ENCODE peak calls at places on chromosome 18, in six cellular contexts. V is gastrocnemius medialis, P is GM13976, M is Panc1, J is neural crest cell, W is endodermal cell. S is an unnamed sample.

GRCh38 chr18:68623342-68623741 is 91.6 kb downstream of the TMX3 start:
- DNase-seq in P (peak), W (peak), V (no peak), M (peak), J (peak), S (no peak)

GRCh38 chr18:63439334-63439733 is 17.1 kb upstream of the VPS4B start:
- DNase-seq in M (peak), P (peak), V (peak), J (peak), W (peak), S (no peak)

GRCh38 chr18:70072678-70073077 is 125.0 kb upstream of the CD226 start:
- DNase-seq in P (no peak), J (no peak), M (no peak), V (no peak), W (no peak), S (no peak)

GRCh38 chr18:79139206-79139605 is 70.0 kb downstream of the ATP9B start:
- DNase-seq in V (no peak), W (no peak), M (no peak), P (no peak), J (no peak), S (peak)

GRCh38 chr18:70149156-70149555 is 56.3 kb downstream of the RTTN start:
- DNase-seq in J (no peak), M (no peak), V (no peak), W (no peak), P (no peak), S (no peak)

GRCh38 chr18:75799449-75800330 is 372.2 kb upstream of the SMIM21 start:
- DNase-seq in V (no peak), W (no peak), M (no peak), J (no peak), P (no peak), S (no peak)

GRCh38 chr18:24534271-24534670 is 73.8 kb downstream of the HRH4 start:
- DNase-seq in M (no peak), W (no peak), J (no peak), P (no peak), V (no peak), S (no peak)

GRCh38 chr18:22822024-22822423 is 111.1 kb upstream of the RBBP8 start:
- DNase-seq in P (no peak), M (no peak), J (no peak), V (no peak), W (peak), S (no peak)

GRCh38 chr18:23712445-23712844 is 23.2 kb downstream of the LAMA3 start:
- DNase-seq in P (no peak), W (no peak), J (no peak), M (no peak), V (no peak), S (no peak)

GRCh38 chr18:74902170-74902465 is 304.4 kb downstream of the ZNF407 start:
- DNase-seq in W (no peak), V (no peak), M (no peak), P (no peak), J (no peak), S (no peak)

GRCh38 chr18:8188196-8188595 is 421.0 kb upstream of the RAB12 start:
- DNase-seq in M (no peak), J (no peak), V (peak), W (no peak), P (no peak), S (no peak)

GRCh38 chr18:46723856-46724415 is 32.9 kb downstream of the ST8SIA5 start:
- DNase-seq in M (no peak), P (no peak), J (no peak), W (peak), V (no peak), S (no peak)

GRCh38 chr18:44938396-44939036 is 257.8 kb downstream of the SETBP1 start:
- DNase-seq in M (no peak), J (no peak), V (no peak), P (no peak), W (peak), S (no peak)

GRCh38 chr18:48908916-48909315 is 41.8 kb downstream of the SMAD7 start:
- DNase-seq in W (no peak), V (no peak), J (no peak), P (no peak), M (no peak), S (no peak)

GRCh38 chr18:13264986-13265900 is 46.7 kb downstream of the LDLRAD4 start:
- DNase-seq in M (no peak), P (no peak), J (no peak), V (no peak), W (no peak), S (no peak)

GRCh38 chr18:74251297-74252031 is 40.3 kb downstream of the CYB5A start:
- DNase-seq in M (no peak), J (no peak), V (no peak), P (no peak), W (no peak), S (no peak)

GRCh38 chr18:24678113-24678512 is 217.7 kb downstream of the HRH4 start:
- DNase-seq in V (no peak), P (no peak), J (no peak), W (no peak), M (no peak), S (no peak)

GRCh38 chr18:65725421-65726050 is 25.3 kb upstream of the CDH7 start:
- DNase-seq in P (peak), W (peak), J (peak), V (no peak), M (peak), S (no peak)

GRCh38 chr18:9333441-9334350 is 877 bp upstream of the TWSG1 start:
- DNase-seq in J (peak), W (peak), V (no peak), P (no peak), M (no peak), S (peak)

GRCh38 chr18:67092141-67092540 is 424.4 kb downstream of the DSEL start:
- DNase-seq in M (no peak), P (no peak), J (no peak), V (no peak), W (no peak), S (no peak)

GRCh38 chr18:51151568-51152511 is 45.6 kb downstream of the MEX3C start:
- DNase-seq in V (no peak), W (no peak), M (no peak), P (peak), J (no peak), S (peak)

DNA sequence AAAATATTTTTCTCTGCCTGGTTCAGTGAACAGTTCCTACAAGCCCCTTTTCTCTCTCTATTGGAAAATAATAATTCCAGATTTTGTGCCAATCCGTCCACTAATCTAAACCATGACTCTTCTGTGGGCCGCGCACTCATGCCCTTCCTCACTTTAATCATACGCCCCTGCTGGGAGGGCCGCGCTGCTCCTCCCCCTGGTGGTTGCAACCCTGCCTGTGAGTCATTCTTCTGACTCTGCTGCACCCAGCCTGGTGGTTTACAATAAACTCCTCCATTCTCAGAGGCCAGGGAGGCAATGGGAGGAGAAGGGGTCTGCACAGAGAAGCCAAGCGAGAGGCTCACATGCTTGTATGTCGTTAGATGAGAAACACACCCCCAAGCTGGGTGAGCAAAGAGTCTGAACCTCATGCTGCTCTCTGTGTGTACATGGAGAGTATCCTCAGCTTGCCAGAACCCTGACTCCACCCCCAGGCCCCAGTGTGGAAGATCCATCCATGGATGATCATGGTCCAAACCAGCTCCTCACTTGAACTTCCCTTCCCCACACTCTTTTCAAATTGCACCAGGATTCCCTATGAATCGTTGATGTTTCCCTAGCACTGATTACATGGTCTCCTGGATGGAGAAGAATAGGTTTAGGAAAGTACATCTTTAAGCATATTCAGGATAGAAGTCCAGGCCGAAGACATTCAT is 228.9 kb downstream of the ANKRD30B start:
- DNase-seq in M (no peak), W (no peak), V (no peak), J (no peak), P (no peak), S (no peak)
- TF ChIP-seq CTCF in M (peak), W (no peak), V (no peak), J (no peak), P (no peak), S (no peak)

GRCh38 chr18:4108016-4108415 is 347.1 kb downstream of the DLGAP1 start:
- DNase-seq in M (no peak), P (no peak), W (no peak), J (no peak), V (no peak), S (no peak)

GRCh38 chr18:4101009-4101408 is 354.1 kb downstream of the DLGAP1 start:
- DNase-seq in W (no peak), M (no peak), P (no peak), J (no peak), V (no peak), S (no peak)

GRCh38 chr18:4107049-4107459 is 348.1 kb downstream of the DLGAP1 start:
- DNase-seq in W (no peak), V (no peak), P (no peak), J (no peak), M (no peak), S (no peak)

GRCh38 chr18:4106407-4107033 is 348.6 kb downstream of the DLGAP1 start:
- DNase-seq in J (peak), W (peak), V (no peak), M (peak), P (peak), S (no peak)
- TF ChIP-seq CTCF in J (peak), W (peak), V (peak), M (peak), P (peak), S (peak)

GRCh38 chr18:55821219-55821618 is 233.2 kb upstream of the TCF4 start:
- DNase-seq in P (no peak), J (no peak), V (no peak), M (no peak), W (no peak), S (no peak)
- TF ChIP-seq CTCF in P (no peak), J (no peak), V (no peak), M (no peak), W (no peak), S (no peak)

GRCh38 chr18:28163201-28163778 is 13.6 kb downstream of the CDH2 start:
- DNase-seq in W (no peak), J (no peak), M (no peak), V (no peak), P (no peak), S (no peak)

GRCh38 chr18:28167835-28168349 is 9.0 kb downstream of the CDH2 start:
- DNase-seq in P (no peak), V (no peak), M (no peak), W (no peak), J (no peak), S (no peak)

GRCh38 chr18:28164772-28165483 is 12.0 kb downstream of the CDH2 start:
- DNase-seq in V (no peak), J (no peak), W (no peak), P (no peak), M (no peak), S (no peak)

GRCh38 chr18:28171837-28172236 is 5.1 kb downstream of the CDH2 start:
- DNase-seq in P (no peak), V (no peak), W (no peak), J (no peak), M (no peak), S (no peak)

DNA sequence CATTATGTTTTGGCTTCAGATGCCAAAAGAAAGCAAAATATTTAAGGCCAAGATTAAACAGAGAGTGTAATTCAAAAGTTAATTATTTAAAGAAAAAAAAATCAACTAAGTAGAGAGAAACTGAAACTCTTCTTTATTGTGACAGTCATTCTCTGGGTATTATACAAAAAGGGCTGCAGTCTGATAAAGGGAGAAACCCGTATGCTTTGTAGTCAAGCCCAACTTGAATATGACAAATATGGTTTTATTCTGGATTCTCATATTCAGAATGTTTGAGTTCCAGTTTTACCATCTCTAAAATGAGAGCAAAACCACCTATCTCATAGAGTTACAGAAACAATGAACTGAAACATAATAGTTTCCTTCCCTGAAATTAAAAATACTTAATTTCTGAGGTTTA is 8.2 kb downstream of the CDH2 start:
- DNase-seq in W (no peak), J (no peak), M (no peak), V (no peak), P (no peak), S (no peak)
- TF ChIP-seq CTCF in W (no peak), J (no peak), M (no peak), V (no peak), P (no peak), S (no peak)

DNA sequence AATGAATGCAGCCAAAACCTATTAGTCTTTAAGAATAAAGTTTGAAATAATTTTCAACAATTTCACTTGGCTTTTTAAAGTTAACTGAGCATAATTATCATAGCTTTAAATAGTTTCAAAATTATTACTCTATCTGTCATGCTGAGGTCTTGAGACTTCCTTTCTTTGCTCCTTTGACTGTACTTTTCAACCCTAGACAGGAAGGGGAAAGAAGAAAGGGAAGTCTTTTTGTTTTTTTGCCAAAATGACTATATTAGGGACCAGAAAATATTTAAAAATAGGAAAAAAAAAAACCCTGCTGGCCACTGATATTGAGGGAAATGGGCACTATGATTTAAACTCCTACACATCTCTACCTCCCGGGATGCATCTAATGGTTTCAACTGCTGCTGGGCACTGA is 50.6 kb downstream of the GAREM1 start:
- DNase-seq in W (no peak), V (no peak), P (no peak), J (no peak), M (no peak), S (no peak)
- TF ChIP-seq CTCF in W (no peak), V (no peak), P (no peak), J (no peak), M (no peak), S (no peak)

DNA sequence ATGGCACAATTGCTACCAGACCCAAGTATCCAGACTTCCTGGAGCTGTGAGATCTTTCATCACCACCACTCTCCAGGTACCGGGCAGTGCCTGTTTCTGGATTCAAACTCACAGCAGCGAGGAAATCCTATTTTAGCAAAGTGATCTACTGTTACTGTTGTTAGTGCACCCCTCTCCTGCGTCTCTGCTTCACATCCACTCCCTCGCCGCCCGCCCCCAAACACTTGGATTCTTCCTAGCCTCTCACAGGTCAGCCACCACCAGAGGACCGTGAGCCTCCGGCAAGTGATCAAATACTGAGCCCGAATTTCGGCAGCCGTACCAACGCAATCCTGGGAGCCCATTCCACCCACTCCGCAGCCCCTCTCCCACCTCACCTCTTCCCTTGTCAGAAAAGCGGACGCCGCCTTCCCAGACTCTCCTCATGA is 519 bp downstream of the METTL4 start:
- DNase-seq in W (peak), J (peak), V (peak), P (peak), M (peak), S (no peak)
- TF ChIP-seq CTCF in W (peak), J (peak), V (peak), P (no peak), M (no peak), S (peak)

GRCh38 chr18:53382870-53383269 is 841.6 kb downstream of the MBD2 start:
- DNase-seq in M (no peak), P (no peak), V (no peak), J (no peak), W (no peak), S (no peak)

GRCh38 chr18:53385889-53386288 is 838.6 kb downstream of the MBD2 start:
- DNase-seq in M (no peak), V (no peak), W (no peak), P (no peak), J (no peak), S (no peak)

GRCh38 chr18:53375641-53376040 is 848.8 kb downstream of the MBD2 start:
- DNase-seq in J (no peak), W (no peak), V (no peak), M (no peak), P (no peak), S (no peak)

GRCh38 chr18:53380063-53380639 is 844.3 kb downstream of the MBD2 start:
- DNase-seq in P (peak), M (peak), V (no peak), J (peak), W (peak), S (no peak)
- TF ChIP-seq CTCF in P (peak), M (peak), V (no peak), J (peak), W (peak), S (no peak)

GRCh38 chr18:5451871-5452270 is 91.9 kb downstream of the EPB41L3 start:
- DNase-seq in W (no peak), V (no peak), M (no peak), J (no peak), P (no peak), S (no peak)

GRCh38 chr18:5451130-5451529 is 92.7 kb downstream of the EPB41L3 start:
- DNase-seq in W (no peak), M (no peak), V (no peak), J (no peak), P (no peak), S (no peak)

GRCh38 chr18:5447442-5447841 is 96.4 kb downstream of the EPB41L3 start:
- DNase-seq in M (no peak), W (no peak), J (no peak), P (no peak), V (no peak), S (no peak)

GRCh38 chr18:5452943-5453342 is 90.9 kb downstream of the EPB41L3 start:
- DNase-seq in P (no peak), M (no peak), W (no peak), V (no peak), J (no peak), S (no peak)

GRCh38 chr18:5449858-5450509 is 93.8 kb downstream of the EPB41L3 start:
- DNase-seq in M (no peak), V (no peak), P (no peak), J (no peak), W (no peak), S (no peak)
- TF ChIP-seq CTCF in M (no peak), V (no peak), P (no peak), J (no peak), W (no peak), S (no peak)